ENCODE peak calls at places on chromosome 10, in nine cellular contexts. N, Q, I, D, E, R, P, O and G are unnamed samples.

GRCh38 chr10:68043030-68043429 is 32.1 kb downstream of the HERC4 start:
- DNase-seq in P (no peak), E (no peak), I (no peak), Q (no peak), N (no peak), D (no peak), O (no peak), R (no peak), G (no peak)

GRCh38 chr10:105757302-105757701 is 1116.2 kb downstream of the SORCS3 start:
- DNase-seq in I (no peak), D (no peak), E (no peak), Q (no peak), O (no peak), N (no peak), P (no peak), R (no peak), G (no peak)

GRCh38 chr10:15123749-15124184 is 26.6 kb downstream of the RPP38 start:
- DNase-seq in E (no peak), Q (peak), O (no peak), D (no peak), R (no peak), N (no peak), P (peak), I (no peak), G (no peak)

GRCh38 chr10:5155951-5156350 is 29.0 kb downstream of the AKR1C8 start:
- DNase-seq in I (no peak), Q (no peak), D (no peak), O (no peak), E (no peak), R (no peak), P (no peak), N (no peak), G (no peak)

GRCh38 chr10:74419491-74420466 is 268.8 kb downstream of the ADK start:
- DNase-seq in O (peak), R (peak), I (no peak), Q (peak), P (peak), N (peak), E (peak), D (no peak), G (peak)

GRCh38 chr10:57849726-57850357 is 417.9 kb downstream of the IPMK start:
- DNase-seq in D (no peak), O (no peak), I (no peak), E (no peak), Q (no peak), P (no peak), N (peak), R (no peak), G (no peak)

GRCh38 chr10:26832960-26833359 is 27.8 kb downstream of the ABI1 start:
- DNase-seq in N (no peak), I (no peak), Q (no peak), O (no peak), D (peak), R (no peak), P (no peak), E (peak), G (peak)

GRCh38 chr10:653991-654646 is 35.3 kb downstream of the DIP2C start:
- DNase-seq in N (no peak), I (no peak), D (peak), P (peak), O (no peak), Q (peak), R (no peak), E (no peak), G (no peak)

GRCh38 chr10:129523031-129523722 is 56.1 kb downstream of the MGMT start:
- DNase-seq in E (no peak), N (no peak), Q (no peak), D (no peak), P (no peak), O (no peak), I (no peak), R (no peak), G (no peak)

GRCh38 chr10:62076872-62077271 is 175.4 kb downstream of the ARID5B start:
- DNase-seq in O (no peak), P (peak), N (no peak), Q (peak), E (no peak), I (no peak), D (no peak), R (no peak), G (no peak)

GRCh38 chr10:35212856-35213255 is 86.2 kb downstream of the CREM start:
- DNase-seq in D (peak), O (no peak), E (no peak), N (no peak), P (peak), Q (no peak), R (no peak), I (no peak), G (no peak)

GRCh38 chr10:43453266-43453831 is 16.4 kb downstream of the ZNF487 start:
- DNase-seq in I (no peak), R (peak), O (no peak), D (no peak), E (no peak), Q (no peak), P (no peak), N (no peak), G (no peak)

GRCh38 chr10:100886946-100887345 is 25.8 kb upstream of the SLF2 start:
- DNase-seq in P (no peak), D (peak), E (no peak), R (no peak), N (no peak), O (no peak), I (no peak), Q (peak), G (no peak)

GRCh38 chr10:44850356-44850934 is 60.7 kb upstream of the TMEM72 start:
- DNase-seq in D (no peak), O (peak), Q (peak), N (no peak), I (no peak), E (no peak), R (no peak), P (no peak), G (no peak)

GRCh38 chr10:102455893-102456471 is 4.6 kb upstream of the C10orf95 start:
- DNase-seq in R (no peak), E (no peak), Q (no peak), N (no peak), I (no peak), P (peak), O (no peak), D (peak), G (no peak)